ENCODE peak calls at places on chromosome 4, in nine cellular contexts. One of them, this sample, is unnamed.

GRCh38 chr4:112416464-112416863 is 99.5 kb downstream of the NEUROG2 start:
- DNase-seq in astrocyte of the spinal cord: no peak
- DNase-seq in tibial artery: no peak
- DNase-seq in cardiac muscle cell: no peak
- DNase-seq in activated CD8-positive, alpha-beta T cell treated with anti-CD3 and anti-CD28 coated beads for 36 hours: no peak
- DNase-seq in upper lobe of right lung: no peak
- DNase-seq in tibial nerve: no peak
- DNase-seq in GM13977: no peak
- DNase-seq in fibroblast of mammary gland: no peak
- DNase-seq in this sample: no peak

GRCh38 chr4:10715696-10716095 is 31.1 kb upstream of the CLNK start:
- DNase-seq in activated CD8-positive, alpha-beta T cell treated with anti-CD3 and anti-CD28 coated beads for 36 hours: no peak
- DNase-seq in astrocyte of the spinal cord: peak
- DNase-seq in tibial artery: no peak
- DNase-seq in GM13977: no peak
- DNase-seq in upper lobe of right lung: no peak
- DNase-seq in fibroblast of mammary gland: peak
- DNase-seq in cardiac muscle cell: no peak
- DNase-seq in tibial nerve: no peak
- DNase-seq in this sample: no peak

GRCh38 chr4:110196871-110197420 is 1.5 kb downstream of the ELOVL6 start:
- DNase-seq in tibial nerve: peak
- DNase-seq in GM13977: peak
- DNase-seq in upper lobe of right lung: no peak
- DNase-seq in cardiac muscle cell: peak
- DNase-seq in tibial artery: peak
- DNase-seq in activated CD8-positive, alpha-beta T cell treated with anti-CD3 and anti-CD28 coated beads for 36 hours: peak
- DNase-seq in fibroblast of mammary gland: peak
- DNase-seq in astrocyte of the spinal cord: peak
- DNase-seq in this sample: peak

GRCh38 chr4:145939856-145940255 is 1.2 kb upstream of the ZNF827 start:
- DNase-seq in upper lobe of right lung: no peak
- DNase-seq in fibroblast of mammary gland: peak
- DNase-seq in activated CD8-positive, alpha-beta T cell treated with anti-CD3 and anti-CD28 coated beads for 36 hours: no peak
- DNase-seq in GM13977: no peak
- DNase-seq in astrocyte of the spinal cord: peak
- DNase-seq in tibial nerve: no peak
- DNase-seq in tibial artery: no peak
- DNase-seq in cardiac muscle cell: no peak
- DNase-seq in this sample: no peak

GRCh38 chr4:38993683-38994082 is 38.5 kb downstream of the TMEM156 start:
- DNase-seq in GM13977: no peak
- DNase-seq in astrocyte of the spinal cord: no peak
- DNase-seq in tibial nerve: no peak
- DNase-seq in activated CD8-positive, alpha-beta T cell treated with anti-CD3 and anti-CD28 coated beads for 36 hours: no peak
- DNase-seq in tibial artery: no peak
- DNase-seq in cardiac muscle cell: no peak
- DNase-seq in fibroblast of mammary gland: peak
- DNase-seq in upper lobe of right lung: no peak
- DNase-seq in this sample: no peak

GRCh38 chr4:70559216-70559830 is 32.7 kb upstream of the AMBN start:
- DNase-seq in cardiac muscle cell: peak
- DNase-seq in GM13977: peak
- DNase-seq in upper lobe of right lung: no peak
- DNase-seq in astrocyte of the spinal cord: peak
- DNase-seq in tibial artery: peak
- DNase-seq in fibroblast of mammary gland: peak
- DNase-seq in tibial nerve: peak
- DNase-seq in activated CD8-positive, alpha-beta T cell treated with anti-CD3 and anti-CD28 coated beads for 36 hours: peak
- DNase-seq in this sample: peak

GRCh38 chr4:185394568-185395254 is 1.0 kb downstream of the LRP2BP start:
- DNase-seq in upper lobe of right lung: no peak
- DNase-seq in tibial artery: no peak
- DNase-seq in tibial nerve: no peak
- DNase-seq in activated CD8-positive, alpha-beta T cell treated with anti-CD3 and anti-CD28 coated beads for 36 hours: peak
- DNase-seq in fibroblast of mammary gland: peak
- DNase-seq in cardiac muscle cell: no peak
- DNase-seq in astrocyte of the spinal cord: no peak
- DNase-seq in GM13977: no peak
- DNase-seq in this sample: no peak

GRCh38 chr4:162201673-162202072 is 37.9 kb upstream of the FSTL5 start:
- DNase-seq in tibial nerve: no peak
- DNase-seq in GM13977: no peak
- DNase-seq in fibroblast of mammary gland: no peak
- DNase-seq in tibial artery: no peak
- DNase-seq in upper lobe of right lung: no peak
- DNase-seq in cardiac muscle cell: no peak
- DNase-seq in astrocyte of the spinal cord: peak
- DNase-seq in activated CD8-positive, alpha-beta T cell treated with anti-CD3 and anti-CD28 coated beads for 36 hours: no peak
- DNase-seq in this sample: no peak

GRCh38 chr4:161522031-161522430 is 641.8 kb downstream of the FSTL5 start:
- DNase-seq in upper lobe of right lung: no peak
- DNase-seq in astrocyte of the spinal cord: no peak
- DNase-seq in GM13977: no peak
- DNase-seq in cardiac muscle cell: peak
- DNase-seq in tibial artery: no peak
- DNase-seq in fibroblast of mammary gland: no peak
- DNase-seq in activated CD8-positive, alpha-beta T cell treated with anti-CD3 and anti-CD28 coated beads for 36 hours: no peak
- DNase-seq in tibial nerve: no peak
- DNase-seq in this sample: no peak

GRCh38 chr4:176814770-176815169 is 22.0 kb upstream of the VEGFC start:
- DNase-seq in activated CD8-positive, alpha-beta T cell treated with anti-CD3 and anti-CD28 coated beads for 36 hours: no peak
- DNase-seq in tibial artery: no peak
- DNase-seq in tibial nerve: no peak
- DNase-seq in upper lobe of right lung: no peak
- DNase-seq in fibroblast of mammary gland: peak
- DNase-seq in cardiac muscle cell: no peak
- DNase-seq in GM13977: no peak
- DNase-seq in astrocyte of the spinal cord: peak
- DNase-seq in this sample: no peak

GRCh38 chr4:82777857-82778525 is 20.6 kb downstream of the SCD5 start:
- DNase-seq in GM13977: no peak
- DNase-seq in tibial artery: no peak
- DNase-seq in cardiac muscle cell: no peak
- DNase-seq in tibial nerve: no peak
- DNase-seq in fibroblast of mammary gland: no peak
- DNase-seq in activated CD8-positive, alpha-beta T cell treated with anti-CD3 and anti-CD28 coated beads for 36 hours: no peak
- DNase-seq in astrocyte of the spinal cord: no peak
- DNase-seq in upper lobe of right lung: no peak
- DNase-seq in this sample: no peak

GRCh38 chr4:82782626-82783025 is 16.0 kb downstream of the SCD5 start:
- DNase-seq in tibial artery: no peak
- DNase-seq in activated CD8-positive, alpha-beta T cell treated with anti-CD3 and anti-CD28 coated beads for 36 hours: no peak
- DNase-seq in upper lobe of right lung: no peak
- DNase-seq in tibial nerve: no peak
- DNase-seq in GM13977: no peak
- DNase-seq in astrocyte of the spinal cord: no peak
- DNase-seq in fibroblast of mammary gland: no peak
- DNase-seq in cardiac muscle cell: no peak
- DNase-seq in this sample: no peak

GRCh38 chr4:82779032-82779431 is 19.6 kb downstream of the SCD5 start:
- DNase-seq in cardiac muscle cell: no peak
- DNase-seq in astrocyte of the spinal cord: peak
- DNase-seq in tibial nerve: no peak
- DNase-seq in fibroblast of mammary gland: peak
- DNase-seq in upper lobe of right lung: no peak
- DNase-seq in GM13977: no peak
- DNase-seq in activated CD8-positive, alpha-beta T cell treated with anti-CD3 and anti-CD28 coated beads for 36 hours: no peak
- DNase-seq in tibial artery: no peak
- DNase-seq in this sample: no peak

GRCh38 chr4:82776925-82777542 is 21.6 kb downstream of the SCD5 start:
- DNase-seq in fibroblast of mammary gland: peak
- DNase-seq in tibial artery: no peak
- DNase-seq in GM13977: no peak
- DNase-seq in cardiac muscle cell: no peak
- DNase-seq in astrocyte of the spinal cord: peak
- DNase-seq in tibial nerve: no peak
- DNase-seq in activated CD8-positive, alpha-beta T cell treated with anti-CD3 and anti-CD28 coated beads for 36 hours: no peak
- DNase-seq in upper lobe of right lung: no peak
- DNase-seq in this sample: no peak

DNA sequence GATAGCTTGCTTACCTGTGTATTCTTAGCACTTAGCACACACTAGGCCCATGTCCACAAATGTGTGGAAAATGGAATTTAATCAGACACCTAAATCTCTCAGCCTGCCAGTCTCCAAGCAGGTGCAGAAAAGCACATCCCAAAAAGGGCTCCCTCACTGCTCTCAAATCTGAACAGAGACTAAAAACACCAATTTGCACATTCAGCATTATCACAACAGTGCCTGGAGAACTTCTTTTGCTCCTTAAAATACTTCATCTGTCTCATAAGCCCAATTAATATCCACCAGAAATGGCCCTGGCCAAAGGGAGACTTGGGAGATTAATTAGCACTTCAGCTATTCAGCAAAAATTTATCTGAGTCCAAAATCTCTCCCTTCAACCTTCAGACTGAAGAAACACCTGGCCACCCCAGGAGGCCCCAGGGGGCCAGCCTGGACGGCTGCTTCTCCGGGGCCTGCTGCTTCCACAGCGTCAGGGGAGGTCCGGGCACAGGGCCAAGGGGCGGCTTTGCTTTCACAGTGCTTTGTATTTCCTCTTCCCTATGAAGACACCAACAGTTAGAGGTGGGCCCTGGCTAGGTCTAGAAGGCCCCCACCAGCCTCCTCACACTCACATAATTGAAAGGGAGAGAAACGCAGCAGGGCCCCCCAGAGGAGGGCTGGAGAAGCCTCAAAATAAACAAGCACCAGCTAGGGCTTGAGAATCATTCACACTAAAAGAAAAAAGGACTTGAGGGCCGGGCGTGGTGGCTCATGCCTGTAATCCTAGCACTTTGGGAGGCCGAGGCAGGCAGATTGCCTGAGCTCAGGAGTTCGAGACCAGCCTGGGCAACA is 18.0 kb downstream of the SCD5 start:
- DNase-seq in astrocyte of the spinal cord: peak
- DNase-seq in cardiac muscle cell: peak
- DNase-seq in tibial artery: peak
- DNase-seq in activated CD8-positive, alpha-beta T cell treated with anti-CD3 and anti-CD28 coated beads for 36 hours: no peak
- DNase-seq in fibroblast of mammary gland: peak
- DNase-seq in upper lobe of right lung: peak
- DNase-seq in GM13977: no peak
- DNase-seq in tibial nerve: peak
- DNase-seq in this sample: no peak
- TF ChIP-seq CTCF in astrocyte of the spinal cord: peak
- TF ChIP-seq CTCF in cardiac muscle cell: no peak
- TF ChIP-seq CTCF in tibial artery: no peak
- TF ChIP-seq CTCF in activated CD8-positive, alpha-beta T cell treated with anti-CD3 and anti-CD28 coated beads for 36 hours: no peak
- TF ChIP-seq CTCF in fibroblast of mammary gland: no peak
- TF ChIP-seq CTCF in upper lobe of right lung: no peak
- TF ChIP-seq CTCF in GM13977: no peak
- TF ChIP-seq CTCF in tibial nerve: no peak
- TF ChIP-seq CTCF in this sample: no peak

DNA sequence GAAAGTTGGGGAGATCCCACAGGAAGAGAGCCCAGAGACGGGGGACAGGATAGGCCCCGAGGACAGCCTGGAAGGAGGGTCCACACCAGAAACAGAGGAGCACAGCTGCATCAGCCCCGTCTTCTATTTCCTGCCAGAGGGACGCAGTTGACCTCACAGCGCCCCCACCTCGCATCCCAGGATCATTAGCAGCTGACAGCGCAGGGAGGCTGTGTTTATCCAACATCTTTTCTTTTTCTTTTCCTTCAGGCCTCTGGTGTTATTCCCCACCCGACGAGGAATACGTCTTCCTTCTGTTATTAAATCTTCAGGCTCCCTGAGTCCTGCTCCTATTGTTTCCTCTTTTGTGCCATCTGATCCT is 75.4 kb downstream of the DCHS2 start:
- DNase-seq in astrocyte of the spinal cord: no peak
- DNase-seq in tibial artery: no peak
- DNase-seq in upper lobe of right lung: no peak
- DNase-seq in activated CD8-positive, alpha-beta T cell treated with anti-CD3 and anti-CD28 coated beads for 36 hours: no peak
- DNase-seq in cardiac muscle cell: peak
- DNase-seq in tibial nerve: no peak
- DNase-seq in GM13977: no peak
- DNase-seq in fibroblast of mammary gland: no peak
- DNase-seq in this sample: no peak
- TF ChIP-seq CTCF in astrocyte of the spinal cord: no peak
- TF ChIP-seq CTCF in tibial artery: no peak
- TF ChIP-seq CTCF in upper lobe of right lung: no peak
- TF ChIP-seq CTCF in activated CD8-positive, alpha-beta T cell treated with anti-CD3 and anti-CD28 coated beads for 36 hours: no peak
- TF ChIP-seq CTCF in cardiac muscle cell: no peak
- TF ChIP-seq CTCF in tibial nerve: no peak
- TF ChIP-seq CTCF in GM13977: peak
- TF ChIP-seq CTCF in fibroblast of mammary gland: no peak
- TF ChIP-seq CTCF in this sample: peak

GRCh38 chr4:128574706-128575105 is 234.8 kb upstream of the JADE1 start:
- DNase-seq in cardiac muscle cell: peak
- DNase-seq in activated CD8-positive, alpha-beta T cell treated with anti-CD3 and anti-CD28 coated beads for 36 hours: peak
- DNase-seq in tibial artery: peak
- DNase-seq in upper lobe of right lung: peak
- DNase-seq in fibroblast of mammary gland: peak
- DNase-seq in astrocyte of the spinal cord: peak
- DNase-seq in GM13977: peak
- DNase-seq in tibial nerve: peak
- DNase-seq in this sample: peak
- TF ChIP-seq CTCF in cardiac muscle cell: peak
- TF ChIP-seq CTCF in activated CD8-positive, alpha-beta T cell treated with anti-CD3 and anti-CD28 coated beads for 36 hours: peak
- TF ChIP-seq CTCF in tibial artery: peak
- TF ChIP-seq CTCF in upper lobe of right lung: peak
- TF ChIP-seq CTCF in fibroblast of mammary gland: peak
- TF ChIP-seq CTCF in astrocyte of the spinal cord: peak
- TF ChIP-seq CTCF in GM13977: peak
- TF ChIP-seq CTCF in tibial nerve: peak
- TF ChIP-seq CTCF in this sample: peak

GRCh38 chr4:41158274-41158673 is 56.1 kb downstream of the APBB2 start:
- DNase-seq in tibial artery: no peak
- DNase-seq in activated CD8-positive, alpha-beta T cell treated with anti-CD3 and anti-CD28 coated beads for 36 hours: no peak
- DNase-seq in upper lobe of right lung: no peak
- DNase-seq in fibroblast of mammary gland: no peak
- DNase-seq in astrocyte of the spinal cord: no peak
- DNase-seq in GM13977: no peak
- DNase-seq in cardiac muscle cell: no peak
- DNase-seq in tibial nerve: no peak
- DNase-seq in this sample: no peak
- TF ChIP-seq CTCF in tibial artery: no peak
- TF ChIP-seq CTCF in activated CD8-positive, alpha-beta T cell treated with anti-CD3 and anti-CD28 coated beads for 36 hours: no peak
- TF ChIP-seq CTCF in upper lobe of right lung: no peak
- TF ChIP-seq CTCF in fibroblast of mammary gland: no peak
- TF ChIP-seq CTCF in astrocyte of the spinal cord: no peak
- TF ChIP-seq CTCF in GM13977: no peak
- TF ChIP-seq CTCF in cardiac muscle cell: no peak
- TF ChIP-seq CTCF in tibial nerve: no peak
- TF ChIP-seq CTCF in this sample: no peak

GRCh38 chr4:153207561-153207960 is 3.3 kb downstream of the TRIM2 start:
- DNase-seq in GM13977: no peak
- DNase-seq in activated CD8-positive, alpha-beta T cell treated with anti-CD3 and anti-CD28 coated beads for 36 hours: no peak
- DNase-seq in astrocyte of the spinal cord: peak
- DNase-seq in tibial artery: no peak
- DNase-seq in cardiac muscle cell: peak
- DNase-seq in tibial nerve: no peak
- DNase-seq in upper lobe of right lung: no peak
- DNase-seq in fibroblast of mammary gland: peak
- DNase-seq in this sample: no peak
- TF ChIP-seq CTCF in GM13977: peak
- TF ChIP-seq CTCF in activated CD8-positive, alpha-beta T cell treated with anti-CD3 and anti-CD28 coated beads for 36 hours: no peak
- TF ChIP-seq CTCF in astrocyte of the spinal cord: peak
- TF ChIP-seq CTCF in tibial artery: peak
- TF ChIP-seq CTCF in cardiac muscle cell: peak
- TF ChIP-seq CTCF in tibial nerve: peak
- TF ChIP-seq CTCF in upper lobe of right lung: peak
- TF ChIP-seq CTCF in fibroblast of mammary gland: peak
- TF ChIP-seq CTCF in this sample: no peak

This sample was measured in GM13976.